ENCODE peak calls at places on chromosomes 3 and 15, in six cellular contexts. B, K, E, P, I and S are unnamed samples.

GRCh38 chr3:33062814-33063346 is 34.1 kb downstream of the GLB1 start:
- DNase-seq in B (no peak), K (no peak), E (no peak), P (no peak), I (no peak), S (peak)

GRCh38 chr15:89362203-89363101 is 27.8 kb upstream of the POLG start:
- DNase-seq in B (no peak), K (no peak), E (no peak), P (peak), I (no peak), S (no peak)

GRCh38 chr3:134374791-134375541 is 719 bp upstream of the AMOTL2 start:
- DNase-seq in B (no peak), K (no peak), E (peak), P (peak), I (peak), S (no peak)

GRCh38 chr3:89698208-89698830 is 590.9 kb downstream of the EPHA3 start:
- DNase-seq in B (no peak), K (no peak), E (no peak), P (no peak), I (no peak), S (no peak)

GRCh38 chr15:31230630-31231485 is 95.8 kb upstream of the KLF13 start:
- DNase-seq in B (no peak), K (no peak), E (no peak), P (no peak), I (no peak), S (no peak)

GRCh38 chr3:130260821-130261402 is 84.6 kb upstream of the COL6A5 start:
- DNase-seq in B (no peak), K (no peak), E (no peak), P (no peak), I (no peak), S (no peak)

GRCh38 chr3:194140520-194141414 is 4.8 kb downstream of the HES1 start:
- DNase-seq in B (peak), K (no peak), E (peak), P (peak), I (peak), S (no peak)

GRCh38 chr15:70486451-70487379 is 276.6 kb downstream of the UACA start:
- DNase-seq in B (no peak), K (no peak), E (peak), P (no peak), I (peak), S (peak)

GRCh38 chr3:46923559-46924350 is 46.2 kb downstream of the PTH1R start:
- DNase-seq in B (peak), K (no peak), E (peak), P (peak), I (no peak), S (peak)

GRCh38 chr15:65766422-65767263 is 25.4 kb downstream of the DENND4A start:
- DNase-seq in B (no peak), K (no peak), E (no peak), P (no peak), I (no peak), S (no peak)

GRCh38 chr3:170511371-170511770 is 74.5 kb downstream of the SLC7A14 start:
- DNase-seq in B (no peak), K (no peak), E (no peak), P (no peak), I (no peak), S (no peak)

GRCh38 chr3:80215191-80215590 is 447.4 kb upstream of the ROBO1 start:
- DNase-seq in B (no peak), K (no peak), E (no peak), P (peak), I (no peak), S (no peak)

GRCh38 chr3:130480736-130481135 is 36.2 kb upstream of the COL6A6 start:
- DNase-seq in B (peak), K (no peak), E (no peak), P (peak), I (no peak), S (no peak)

GRCh38 chr3:99439892-99440291 is 198.5 kb upstream of the COL8A1 start:
- DNase-seq in B (no peak), K (no peak), E (no peak), P (peak), I (no peak), S (no peak)

GRCh38 chr3:123818324-123818920 is 65.7 kb downstream of the MYLK start:
- DNase-seq in B (no peak), K (no peak), E (no peak), P (no peak), I (no peak), S (no peak)

GRCh38 chr3:69251078-69251805 is 128.8 kb upstream of the LMOD3 start:
- DNase-seq in B (no peak), K (no peak), E (no peak), P (no peak), I (no peak), S (no peak)

GRCh38 chr15:58771621-58772235 is 626 bp downstream of the MINDY2 start:
- DNase-seq in B (peak), K (no peak), E (peak), P (peak), I (peak), S (no peak)

GRCh38 chr15:67521770-67522568 is 1.0 kb downstream of the C15orf61 start:
- DNase-seq in B (peak), K (no peak), E (no peak), P (no peak), I (no peak), S (no peak)

GRCh38 chr15:90435652-90436337 is 47.8 kb downstream of the IQGAP1 start:
- DNase-seq in B (no peak), K (no peak), E (no peak), P (no peak), I (no peak), S (no peak)

GRCh38 chr15:28942046-28942445 is 56.3 kb downstream of the APBA2 start:
- DNase-seq in B (peak), K (no peak), E (no peak), P (no peak), I (no peak), S (peak)

GRCh38 chr15:39573287-39573686 is 7.6 kb upstream of the THBS1 start:
- DNase-seq in B (no peak), K (no peak), E (no peak), P (no peak), I (no peak), S (no peak)
- H3K27ac ChIP-seq in B (no peak), K (no peak), E (no peak), P (no peak), I (no peak), S (no peak)

GRCh38 chr15:99181544-99181943 is 67.8 kb downstream of the TTC23 start:
- DNase-seq in B (no peak), K (no peak), E (no peak), P (peak), I (peak), S (no peak)
- H3K27ac ChIP-seq in B (no peak), K (peak), E (peak), P (no peak), I (peak), S (no peak)

DNA sequence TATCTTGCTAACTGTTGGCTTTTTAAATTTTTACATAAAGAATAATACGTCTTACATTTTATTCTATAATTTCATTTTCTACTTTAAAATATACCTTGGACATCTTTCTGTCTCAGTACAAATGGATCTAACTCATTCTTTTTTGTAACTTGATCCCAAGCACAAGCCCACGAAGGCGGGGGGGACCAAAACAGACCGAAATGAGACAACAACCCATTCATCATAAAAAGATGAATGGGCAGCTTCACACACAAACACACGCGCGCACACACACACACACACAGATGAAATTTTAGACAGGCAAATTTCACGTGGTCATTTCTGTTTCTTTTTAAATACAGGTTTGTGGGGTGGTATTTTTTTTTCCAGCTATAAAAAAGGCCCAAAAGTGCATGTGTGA is 271.3 kb upstream of the TOPAZ1 start:
- DNase-seq in B (no peak), K (no peak), E (no peak), P (no peak), I (no peak), S (no peak)
- H3K27ac ChIP-seq in B (no peak), K (no peak), E (no peak), P (no peak), I (no peak), S (no peak)

GRCh38 chr15:74338676-74339075 is 28.8 kb downstream of the CYP11A1 start:
- DNase-seq in B (no peak), K (no peak), E (peak), P (no peak), I (no peak), S (no peak)

GRCh38 chr15:74336061-74337005 is 31.1 kb downstream of the CYP11A1 start:
- DNase-seq in B (no peak), K (no peak), E (peak), P (no peak), I (no peak), S (no peak)

GRCh38 chr15:74337146-74337545 is 30.3 kb downstream of the CYP11A1 start:
- DNase-seq in B (no peak), K (no peak), E (peak), P (no peak), I (no peak), S (no peak)

GRCh38 chr15:74339371-74339770 is 28.1 kb downstream of the CYP11A1 start:
- DNase-seq in B (no peak), K (no peak), E (peak), P (no peak), I (no peak), S (no peak)

DNA sequence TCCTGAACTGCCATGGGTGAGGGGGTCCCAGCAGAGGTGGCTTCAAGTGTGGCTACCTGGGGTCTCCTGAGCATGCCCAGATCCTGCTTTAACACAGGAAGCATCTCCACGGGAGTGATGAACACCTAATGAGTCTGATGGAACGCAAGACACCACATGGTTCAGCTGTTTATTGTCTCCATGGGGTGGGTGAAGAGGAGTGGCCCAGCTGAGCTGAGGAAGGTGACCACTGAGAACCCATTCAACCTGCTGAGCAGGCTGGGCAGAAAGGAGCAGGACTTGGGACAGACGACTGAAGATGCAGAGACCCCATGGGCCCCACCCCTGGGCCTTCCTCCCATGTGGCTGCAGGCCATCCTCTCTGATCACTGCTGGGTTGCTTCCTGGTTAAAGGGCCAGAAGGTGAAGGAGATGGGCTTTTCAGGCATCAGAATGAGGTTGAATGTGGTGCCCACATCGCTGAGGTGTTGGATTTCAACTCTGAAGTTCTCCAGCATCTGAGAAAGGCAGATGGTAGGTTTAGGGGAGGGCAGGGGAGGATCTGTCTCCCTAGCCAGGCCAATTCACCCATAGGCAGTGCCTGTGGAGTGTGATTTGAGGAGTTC is 29.7 kb downstream of the CYP11A1 start:
- DNase-seq in B (no peak), K (no peak), E (peak), P (no peak), I (no peak), S (no peak)
- H3K27ac ChIP-seq in B (no peak), K (no peak), E (no peak), P (no peak), I (no peak), S (no peak)

GRCh38 chr15:63597821-63598220 is 634 bp downstream of the FBXL22 start:
- DNase-seq in B (no peak), K (no peak), E (no peak), P (no peak), I (no peak), S (no peak)

GRCh38 chr15:63595688-63596087 is 1.5 kb upstream of the FBXL22 start:
- DNase-seq in B (no peak), K (no peak), E (no peak), P (no peak), I (no peak), S (no peak)

GRCh38 chr15:63598467-63599400 is 1.5 kb downstream of the FBXL22 start:
- DNase-seq in B (no peak), K (no peak), E (no peak), P (no peak), I (no peak), S (no peak)

GRCh38 chr15:63596666-63597032 is 538 bp upstream of the FBXL22 start:
- DNase-seq in B (no peak), K (no peak), E (no peak), P (no peak), I (no peak), S (no peak)

GRCh38 chr15:63597033-63597790 is at the start of gene FBXL22:
- DNase-seq in B (no peak), K (no peak), E (peak), P (peak), I (no peak), S (no peak)
- H3K27ac ChIP-seq in B (no peak), K (peak), E (peak), P (no peak), I (peak), S (no peak)

DNA sequence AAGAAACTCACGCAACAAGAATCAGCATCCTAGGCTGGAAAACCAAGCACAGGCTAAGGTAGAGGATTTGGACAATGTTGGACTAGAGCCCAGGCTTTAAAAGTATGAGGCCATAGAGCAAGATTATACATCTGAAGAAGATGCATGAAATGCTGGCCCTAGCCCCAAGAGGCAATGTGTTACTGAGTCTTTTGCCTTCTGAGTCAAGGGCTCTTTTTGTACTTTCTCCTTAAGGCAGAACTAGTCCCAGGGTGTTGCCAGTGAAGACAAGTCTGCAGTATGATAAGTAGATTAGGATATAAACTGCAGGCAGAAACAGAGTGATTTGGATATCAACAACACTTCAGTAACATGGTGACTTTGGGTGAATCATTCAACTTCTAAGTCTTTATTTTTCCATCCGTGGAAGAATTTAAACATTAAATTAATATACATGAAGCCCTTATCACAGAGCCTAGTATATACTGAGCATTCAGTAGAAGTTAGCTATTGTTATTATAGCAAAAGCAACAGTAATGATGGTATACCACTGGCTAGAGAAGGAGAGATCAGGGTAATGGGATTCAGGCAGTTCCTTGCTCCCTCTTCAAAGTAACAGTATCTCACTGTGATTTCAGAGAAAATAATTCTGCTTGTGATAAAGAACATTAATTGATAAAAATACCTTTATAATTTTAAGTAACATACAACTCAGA is 99.9 kb upstream of the MLF1 start:
- DNase-seq in B (no peak), K (no peak), E (no peak), P (no peak), I (no peak), S (no peak)
- H3K27ac ChIP-seq in B (no peak), K (no peak), E (no peak), P (no peak), I (no peak), S (no peak)

GRCh38 chr15:83653288-83653638 is 660 bp upstream of the ADAMTSL3 start:
- DNase-seq in B (no peak), K (no peak), E (no peak), P (no peak), I (no peak), S (no peak)
- H3K27ac ChIP-seq in B (no peak), K (peak), E (peak), P (no peak), I (no peak), S (no peak)